ENCODE peak calls at places on chromosomes 7 and 10, in seven cellular contexts. One of them, this sample, is unnamed.

GRCh38 chr7:73642834-73643233 is 18.5 kb upstream of the MLXIPL start:
- DNase-seq in AG04450: no peak
- DNase-seq in midbrain: no peak
- DNase-seq in activated gamma-delta T cell: no peak
- DNase-seq in activated CD8-positive, alpha-beta memory T cell treated with anti-CD3 and anti-CD28 coated beads for 4 hours: no peak
- DNase-seq in NCI-H748 treated with DMSO at 0.1 percent for 48 hours: no peak
- DNase-seq in astrocyte of the spinal cord: peak; percentile 12
- DNase-seq in this sample: no peak

GRCh38 chr10:48399056-48399541 is 92.6 kb downstream of the MAPK8 start:
- DNase-seq in NCI-H748 treated with DMSO at 0.1 percent for 48 hours: no peak
- DNase-seq in midbrain: peak; percentile 17
- DNase-seq in activated gamma-delta T cell: no peak
- DNase-seq in AG04450: no peak
- DNase-seq in activated CD8-positive, alpha-beta memory T cell treated with anti-CD3 and anti-CD28 coated beads for 4 hours: no peak
- DNase-seq in astrocyte of the spinal cord: no peak
- DNase-seq in this sample: no peak

GRCh38 chr7:53315986-53316385 is 280.6 kb downstream of the POM121L12 start:
- DNase-seq in AG04450: no peak
- DNase-seq in midbrain: peak; percentile 50
- DNase-seq in activated CD8-positive, alpha-beta memory T cell treated with anti-CD3 and anti-CD28 coated beads for 4 hours: no peak
- DNase-seq in astrocyte of the spinal cord: peak; percentile 5
- DNase-seq in NCI-H748 treated with DMSO at 0.1 percent for 48 hours: no peak
- DNase-seq in activated gamma-delta T cell: no peak
- DNase-seq in this sample: peak; percentile 74

GRCh38 chr7:1810961-1811849 is 141.1 kb downstream of the ELFN1 start:
- DNase-seq in astrocyte of the spinal cord: no peak
- DNase-seq in activated CD8-positive, alpha-beta memory T cell treated with anti-CD3 and anti-CD28 coated beads for 4 hours: no peak
- DNase-seq in midbrain: no peak
- DNase-seq in AG04450: no peak
- DNase-seq in NCI-H748 treated with DMSO at 0.1 percent for 48 hours: no peak
- DNase-seq in activated gamma-delta T cell: no peak
- DNase-seq in this sample: no peak

GRCh38 chr7:143012409-143012808 is 14.5 kb downstream of the OR9A2 start:
- DNase-seq in activated gamma-delta T cell: no peak
- DNase-seq in astrocyte of the spinal cord: no peak
- DNase-seq in NCI-H748 treated with DMSO at 0.1 percent for 48 hours: no peak
- DNase-seq in AG04450: no peak
- DNase-seq in activated CD8-positive, alpha-beta memory T cell treated with anti-CD3 and anti-CD28 coated beads for 4 hours: no peak
- DNase-seq in midbrain: no peak
- DNase-seq in this sample: no peak

GRCh38 chr10:94194256-94194655 is 168.5 kb downstream of the NOC3L start:
- DNase-seq in NCI-H748 treated with DMSO at 0.1 percent for 48 hours: no peak
- DNase-seq in midbrain: no peak
- DNase-seq in activated gamma-delta T cell: no peak
- DNase-seq in AG04450: no peak
- DNase-seq in astrocyte of the spinal cord: peak; percentile 59
- DNase-seq in activated CD8-positive, alpha-beta memory T cell treated with anti-CD3 and anti-CD28 coated beads for 4 hours: no peak
- DNase-seq in this sample: no peak

GRCh38 chr7:73725703-73726466 is 6.4 kb upstream of the STX1A start:
- DNase-seq in midbrain: peak; percentile 78
- DNase-seq in NCI-H748 treated with DMSO at 0.1 percent for 48 hours: peak; percentile 70
- DNase-seq in astrocyte of the spinal cord: peak; percentile 56
- DNase-seq in AG04450: no peak
- DNase-seq in activated CD8-positive, alpha-beta memory T cell treated with anti-CD3 and anti-CD28 coated beads for 4 hours: peak; percentile 91
- DNase-seq in activated gamma-delta T cell: peak; percentile 60
- DNase-seq in this sample: peak; percentile 80

GRCh38 chr7:84876036-84876821 is 310.6 kb downstream of the SEMA3D start:
- DNase-seq in astrocyte of the spinal cord: no peak
- DNase-seq in NCI-H748 treated with DMSO at 0.1 percent for 48 hours: no peak
- DNase-seq in activated CD8-positive, alpha-beta memory T cell treated with anti-CD3 and anti-CD28 coated beads for 4 hours: no peak
- DNase-seq in AG04450: no peak
- DNase-seq in activated gamma-delta T cell: no peak
- DNase-seq in midbrain: no peak
- DNase-seq in this sample: no peak

GRCh38 chr7:75734586-75735047 is 4.1 kb downstream of the HIP1 start:
- DNase-seq in midbrain: no peak
- DNase-seq in activated gamma-delta T cell: no peak
- DNase-seq in NCI-H748 treated with DMSO at 0.1 percent for 48 hours: no peak
- DNase-seq in AG04450: no peak
- DNase-seq in activated CD8-positive, alpha-beta memory T cell treated with anti-CD3 and anti-CD28 coated beads for 4 hours: no peak
- DNase-seq in astrocyte of the spinal cord: peak; percentile 75
- DNase-seq in this sample: peak; percentile 65

GRCh38 chr7:42932861-42933591 is 850 bp downstream of the MRPL32 start:
- DNase-seq in NCI-H748 treated with DMSO at 0.1 percent for 48 hours: peak; percentile 4
- DNase-seq in activated gamma-delta T cell: no peak
- DNase-seq in astrocyte of the spinal cord: peak; percentile 47
- DNase-seq in activated CD8-positive, alpha-beta memory T cell treated with anti-CD3 and anti-CD28 coated beads for 4 hours: no peak
- DNase-seq in AG04450: no peak
- DNase-seq in midbrain: no peak
- DNase-seq in this sample: peak; percentile 63

GRCh38 chr10:112421731-112422130 is 25.0 kb downstream of the ZDHHC6 start:
- DNase-seq in astrocyte of the spinal cord: no peak
- DNase-seq in activated gamma-delta T cell: no peak
- DNase-seq in AG04450: no peak
- DNase-seq in activated CD8-positive, alpha-beta memory T cell treated with anti-CD3 and anti-CD28 coated beads for 4 hours: no peak
- DNase-seq in NCI-H748 treated with DMSO at 0.1 percent for 48 hours: no peak
- DNase-seq in midbrain: no peak
- DNase-seq in this sample: no peak

GRCh38 chr10:48884337-48885045 is 55.1 kb downstream of the LRRC18 start:
- DNase-seq in activated gamma-delta T cell: no peak
- DNase-seq in midbrain: no peak
- DNase-seq in AG04450: no peak
- DNase-seq in activated CD8-positive, alpha-beta memory T cell treated with anti-CD3 and anti-CD28 coated beads for 4 hours: no peak
- DNase-seq in astrocyte of the spinal cord: no peak
- DNase-seq in NCI-H748 treated with DMSO at 0.1 percent for 48 hours: no peak
- DNase-seq in this sample: no peak

GRCh38 chr10:71782221-71782916 is 9.0 kb upstream of the VSIR start:
- DNase-seq in astrocyte of the spinal cord: no peak
- DNase-seq in activated CD8-positive, alpha-beta memory T cell treated with anti-CD3 and anti-CD28 coated beads for 4 hours: no peak
- DNase-seq in activated gamma-delta T cell: no peak
- DNase-seq in AG04450: no peak
- DNase-seq in NCI-H748 treated with DMSO at 0.1 percent for 48 hours: no peak
- DNase-seq in midbrain: no peak
- DNase-seq in this sample: no peak

GRCh38 chr10:48501806-48502771 is 102.8 kb downstream of the ARHGAP22 start:
- DNase-seq in NCI-H748 treated with DMSO at 0.1 percent for 48 hours: no peak
- DNase-seq in astrocyte of the spinal cord: no peak
- DNase-seq in AG04450: no peak
- DNase-seq in activated gamma-delta T cell: no peak
- DNase-seq in midbrain: no peak
- DNase-seq in activated CD8-positive, alpha-beta memory T cell treated with anti-CD3 and anti-CD28 coated beads for 4 hours: no peak
- DNase-seq in this sample: no peak

GRCh38 chr10:27724287-27724686 is 21.3 kb downstream of the MKX start:
- DNase-seq in midbrain: no peak
- DNase-seq in activated gamma-delta T cell: no peak
- DNase-seq in astrocyte of the spinal cord: no peak
- DNase-seq in activated CD8-positive, alpha-beta memory T cell treated with anti-CD3 and anti-CD28 coated beads for 4 hours: no peak
- DNase-seq in AG04450: no peak
- DNase-seq in NCI-H748 treated with DMSO at 0.1 percent for 48 hours: no peak
- DNase-seq in this sample: peak; percentile 81

GRCh38 chr10:45058580-45058979 is 57.9 kb downstream of the ZNF22 start:
- DNase-seq in astrocyte of the spinal cord: no peak
- DNase-seq in AG04450: no peak
- DNase-seq in activated gamma-delta T cell: no peak
- DNase-seq in NCI-H748 treated with DMSO at 0.1 percent for 48 hours: no peak
- DNase-seq in activated CD8-positive, alpha-beta memory T cell treated with anti-CD3 and anti-CD28 coated beads for 4 hours: no peak
- DNase-seq in midbrain: no peak
- DNase-seq in this sample: no peak

GRCh38 chr7:17854297-17855047 is 85.8 kb downstream of the SNX13 start:
- DNase-seq in activated CD8-positive, alpha-beta memory T cell treated with anti-CD3 and anti-CD28 coated beads for 4 hours: no peak
- DNase-seq in NCI-H748 treated with DMSO at 0.1 percent for 48 hours: no peak
- DNase-seq in astrocyte of the spinal cord: no peak
- DNase-seq in activated gamma-delta T cell: no peak
- DNase-seq in midbrain: no peak
- DNase-seq in AG04450: no peak
- DNase-seq in this sample: no peak

GRCh38 chr7:134368851-134369533 is 52.3 kb upstream of the SLC35B4 start:
- DNase-seq in midbrain: no peak
- DNase-seq in activated CD8-positive, alpha-beta memory T cell treated with anti-CD3 and anti-CD28 coated beads for 4 hours: no peak
- DNase-seq in AG04450: peak; percentile 23
- DNase-seq in astrocyte of the spinal cord: peak; percentile 75
- DNase-seq in NCI-H748 treated with DMSO at 0.1 percent for 48 hours: no peak
- DNase-seq in activated gamma-delta T cell: no peak
- DNase-seq in this sample: no peak

GRCh38 chr7:112038353-112038752 is 167.8 kb downstream of the DOCK4 start:
- DNase-seq in NCI-H748 treated with DMSO at 0.1 percent for 48 hours: no peak
- DNase-seq in activated CD8-positive, alpha-beta memory T cell treated with anti-CD3 and anti-CD28 coated beads for 4 hours: no peak
- DNase-seq in astrocyte of the spinal cord: no peak
- DNase-seq in midbrain: no peak
- DNase-seq in AG04450: no peak
- DNase-seq in activated gamma-delta T cell: no peak
- DNase-seq in this sample: no peak

GRCh38 chr10:133016493-133017202 is 71.1 kb upstream of the ADGRA1 start:
- DNase-seq in astrocyte of the spinal cord: no peak
- DNase-seq in midbrain: no peak
- DNase-seq in activated gamma-delta T cell: no peak
- DNase-seq in NCI-H748 treated with DMSO at 0.1 percent for 48 hours: no peak
- DNase-seq in AG04450: no peak
- DNase-seq in activated CD8-positive, alpha-beta memory T cell treated with anti-CD3 and anti-CD28 coated beads for 4 hours: no peak
- DNase-seq in this sample: no peak